ENCODE peak calls at places on chromosome 16, in seven cellular contexts. R, J, S, Z, T, D and Q are unnamed samples.
A peak's percentile ranks its signal among the peaks of the same experiment; 100 is the strongest.

GRCh38 chr16:64206877-64207276 is 915.0 kb downstream of the CDH11 start:
- DNase-seq in Z (no peak), R (peak; percentile 14), T (no peak), D (no peak), S (no peak), J (no peak), Q (no peak)

GRCh38 chr16:69860233-69861231 is 90.6 kb upstream of the CLEC18A start:
- DNase-seq in Z (no peak), T (no peak), D (no peak), J (no peak), R (no peak), S (no peak), Q (no peak)

GRCh38 chr16:57187508-57187854 is 1.4 kb downstream of the RSPRY1 start:
- DNase-seq in S (no peak), Z (no peak), D (no peak), T (peak; percentile 40), J (no peak), R (no peak), Q (no peak)

GRCh38 chr16:1170076-1170418 is 17.1 kb downstream of the CACNA1H start:
- DNase-seq in D (no peak), R (no peak), Z (no peak), T (no peak), S (no peak), J (no peak), Q (no peak)

GRCh38 chr16:1057252-1057932 is 15.2 kb upstream of the SSTR5 start:
- DNase-seq in Z (peak; percentile 7), J (no peak), R (no peak), T (no peak), D (no peak), S (no peak), Q (peak; percentile 10)

GRCh38 chr16:89670496-89671431 is 13.1 kb downstream of the SPATA33 start:
- DNase-seq in Z (peak; percentile 62), T (no peak), J (peak; percentile 38), R (peak; percentile 43), D (peak; percentile 35), S (no peak), Q (no peak)

GRCh38 chr16:10180771-10181163 is 1.5 kb downstream of the GRIN2A start:
- DNase-seq in Z (peak; percentile 49), R (no peak), D (no peak), J (no peak), T (no peak), S (no peak), Q (no peak)

GRCh38 chr16:66406534-66407368 is 20.3 kb upstream of the BEAN1 start:
- DNase-seq in T (peak; percentile 62), Z (peak; percentile 87), D (no peak), R (peak; percentile 64), S (peak; percentile 76), J (peak; percentile 83), Q (peak; percentile 47)

GRCh38 chr16:77599793-77600415 is 122.4 kb upstream of the NUDT7 start:
- DNase-seq in T (peak; percentile 45), S (no peak), Z (peak; percentile 44), R (peak; percentile 61), D (no peak), J (peak; percentile 44), Q (no peak)

GRCh38 chr16:15059324-15059723 is 3.5 kb upstream of the NTAN1 start:
- DNase-seq in T (no peak), Z (no peak), J (no peak), S (no peak), R (no peak), D (no peak), Q (no peak)

GRCh38 chr16:73768786-73769203 is 527.8 kb upstream of the PSMD7 start:
- DNase-seq in S (peak; percentile 24), R (peak; percentile 82), J (peak; percentile 89), Z (no peak), T (no peak), D (no peak), Q (no peak)

GRCh38 chr16:27762441-27762840 is 212.5 kb downstream of the KATNIP start:
- DNase-seq in R (no peak), T (no peak), D (no peak), J (peak; percentile 95), S (peak; percentile 66), Z (peak; percentile 56), Q (no peak)

GRCh38 chr16:66521951-66522771 is 27.8 kb downstream of the TK2 start:
- DNase-seq in T (no peak), J (peak; percentile 99), R (peak; percentile 51), D (no peak), Z (peak; percentile 93), S (no peak), Q (peak; percentile 15)

GRCh38 chr16:3578121-3578520 is 918 bp upstream of the NLRC3 start:
- DNase-seq in J (no peak), S (no peak), T (no peak), R (no peak), Z (no peak), D (no peak), Q (no peak)

GRCh38 chr16:57612494-57612893 is 15.9 kb upstream of the ADGRG1 start:
- DNase-seq in S (no peak), R (no peak), Z (no peak), T (no peak), D (peak; percentile 50), J (no peak), Q (no peak)

GRCh38 chr16:30948087-30948955 is 547 bp upstream of the ORAI3 start:
- DNase-seq in R (peak; percentile 99), Z (peak; percentile 99), J (peak; percentile 98), S (peak; percentile 82), D (peak; percentile 95), T (no peak), Q (peak; percentile 75)

GRCh38 chr16:84941916-84942315 is 69.4 kb downstream of the ZDHHC7 start:
- DNase-seq in Z (peak; percentile 96), D (no peak), S (peak; percentile 50), J (peak; percentile 89), T (no peak), R (no peak), Q (no peak)

GRCh38 chr16:51313204-51313603 is 162.1 kb upstream of the SALL1 start:
- DNase-seq in T (no peak), J (no peak), R (no peak), S (no peak), D (no peak), Z (no peak), Q (no peak)

GRCh38 chr16:87615621-87616041 is 13.3 kb downstream of the JPH3 start:
- DNase-seq in D (peak; percentile 67), Z (no peak), S (no peak), R (no peak), T (no peak), J (no peak), Q (no peak)

GRCh38 chr16:24729967-24730815 is 740 bp downstream of the TNRC6A start:
- DNase-seq in S (peak; percentile 55), Z (peak; percentile 53), T (no peak), R (peak; percentile 39), J (peak; percentile 48), D (no peak), Q (no peak)